ENCODE peak calls at places on chromosomes 2 and 18, in four cellular contexts. One of them, this sample, is unnamed.
A peak's percentile ranks its signal among the peaks of the same experiment; 100 is the strongest.

GRCh38 chr2:202104286-202104870 is 31.3 kb downstream of the KIAA2012 start:
- DNase-seq in GM12891: peak; percentile 14
- DNase-seq in K562: peak; percentile 42
- DNase-seq in GM12878: peak; percentile 13
- DNase-seq in this sample: peak; percentile 26

GRCh38 chr2:223760838-223761502 is 76.4 kb downstream of the AP1S3 start:
- DNase-seq in GM12891: no peak
- DNase-seq in K562: no peak
- DNase-seq in GM12878: peak; percentile 53
- DNase-seq in this sample: peak; percentile 19

GRCh38 chr2:230140667-230141066 is 71.9 kb upstream of the SLC16A14 start:
- DNase-seq in GM12891: no peak
- DNase-seq in K562: no peak
- DNase-seq in GM12878: no peak
- DNase-seq in this sample: no peak

GRCh38 chr18:75923169-75923568 is 495.7 kb upstream of the SMIM21 start:
- DNase-seq in GM12891: no peak
- DNase-seq in K562: no peak
- DNase-seq in GM12878: no peak
- DNase-seq in this sample: no peak

GRCh38 chr2:121193185-121193584 is 91.8 kb downstream of the TFCP2L1 start:
- DNase-seq in GM12891: no peak
- DNase-seq in K562: no peak
- DNase-seq in GM12878: no peak
- DNase-seq in this sample: no peak

GRCh38 chr2:209334188-209335017 is 89.4 kb upstream of the MAP2 start:
- DNase-seq in GM12891: no peak
- DNase-seq in K562: peak; percentile 24
- DNase-seq in GM12878: no peak
- DNase-seq in this sample: peak; percentile 49

GRCh38 chr2:54945401-54946219 is 104.6 kb downstream of the RTN4 start:
- DNase-seq in GM12891: peak; percentile 42
- DNase-seq in K562: no peak
- DNase-seq in GM12878: peak; percentile 15
- DNase-seq in this sample: no peak

GRCh38 chr2:134458950-134459349 is 205.1 kb downstream of the MGAT5 start:
- DNase-seq in GM12891: no peak
- DNase-seq in K562: no peak
- DNase-seq in GM12878: no peak
- DNase-seq in this sample: no peak

GRCh38 chr2:12863937-12864336 is 147.2 kb downstream of the TRIB2 start:
- DNase-seq in GM12891: no peak
- DNase-seq in K562: no peak
- DNase-seq in GM12878: no peak
- DNase-seq in this sample: no peak

GRCh38 chr2:74979844-74980243 is 21.4 kb downstream of the POLE4 start:
- DNase-seq in GM12891: no peak
- DNase-seq in K562: no peak
- DNase-seq in GM12878: no peak
- DNase-seq in this sample: peak; percentile 12

GRCh38 chr2:225037374-225038075 is 4.7 kb downstream of the DOCK10 start:
- DNase-seq in GM12891: no peak
- DNase-seq in K562: no peak
- DNase-seq in GM12878: no peak
- DNase-seq in this sample: peak; percentile 19

GRCh38 chr2:226080323-226080722 is 680.8 kb downstream of the NYAP2 start:
- DNase-seq in GM12891: no peak
- DNase-seq in K562: no peak
- DNase-seq in GM12878: no peak
- DNase-seq in this sample: no peak

GRCh38 chr18:59669872-59670657 is 27.2 kb downstream of the CCBE1 start:
- DNase-seq in GM12891: no peak
- DNase-seq in K562: no peak
- DNase-seq in GM12878: no peak
- DNase-seq in this sample: no peak

GRCh38 chr2:120929829-120930228 is 194.2 kb downstream of the GLI2 start:
- DNase-seq in GM12891: no peak
- DNase-seq in K562: no peak
- DNase-seq in GM12878: no peak
- DNase-seq in this sample: no peak

GRCh38 chr2:106020821-106021316 is 173.2 kb downstream of the UXS1 start:
- DNase-seq in GM12891: no peak
- DNase-seq in K562: no peak
- DNase-seq in GM12878: no peak
- DNase-seq in this sample: no peak

GRCh38 chr2:24231461-24231881 is 56.6 kb downstream of the FAM228A start:
- DNase-seq in GM12891: no peak
- DNase-seq in K562: no peak
- DNase-seq in GM12878: no peak
- DNase-seq in this sample: no peak

GRCh38 chr18:75456277-75456676 is 28.8 kb upstream of the SMIM21 start:
- DNase-seq in GM12891: no peak
- DNase-seq in K562: no peak
- DNase-seq in GM12878: no peak
- DNase-seq in this sample: no peak

GRCh38 chr2:38932586-38932985 is 42.9 kb downstream of the ARHGEF33 start:
- DNase-seq in GM12891: no peak
- DNase-seq in K562: no peak
- DNase-seq in GM12878: no peak
- DNase-seq in this sample: no peak

GRCh38 chr2:216777637-216778273 is 82.1 kb downstream of the TNP1 start:
- DNase-seq in GM12891: peak; percentile 56
- DNase-seq in K562: peak; percentile 72
- DNase-seq in GM12878: peak; percentile 27
- DNase-seq in this sample: peak; percentile 69

GRCh38 chr2:29747786-29748470 is 173.5 kb downstream of the ALK start:
- DNase-seq in GM12891: no peak
- DNase-seq in K562: no peak
- DNase-seq in GM12878: no peak
- DNase-seq in this sample: no peak

DNA sequence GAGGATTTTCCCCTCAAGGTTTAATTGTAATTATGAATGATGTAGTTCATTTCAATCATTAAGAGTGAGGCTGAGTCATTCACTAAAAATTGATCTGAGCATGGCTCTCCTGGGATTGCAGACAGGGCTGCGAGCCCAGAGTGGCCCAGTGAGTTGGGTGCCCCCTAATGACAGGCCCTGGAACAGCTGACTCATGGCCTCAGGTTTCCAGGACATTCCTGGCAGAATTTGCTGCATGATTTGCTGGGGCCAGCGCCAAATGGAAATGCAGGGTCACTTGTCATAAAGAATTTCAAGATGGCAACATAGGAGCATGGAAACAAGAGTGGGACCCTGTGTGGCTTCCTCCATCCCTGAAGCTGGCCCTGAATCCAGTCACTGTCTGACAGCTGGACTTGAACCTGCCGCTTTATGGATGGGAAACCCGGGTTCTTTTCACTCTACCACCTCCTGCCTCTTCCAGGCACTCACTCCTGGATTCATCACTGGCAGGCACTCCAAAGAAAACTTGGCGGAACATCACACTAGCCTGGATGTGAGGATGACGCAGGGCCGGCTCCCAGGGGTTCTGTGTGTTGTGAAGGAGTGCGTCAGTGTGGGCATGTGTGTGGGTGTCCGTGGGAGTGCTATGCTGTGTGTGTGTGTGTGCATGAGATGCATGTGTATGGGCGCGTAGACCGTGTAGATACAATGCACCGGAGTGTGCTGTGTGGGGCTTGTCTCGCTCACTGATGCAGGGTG is 15.2 kb downstream of the OTOF start:
- DNase-seq in GM12891: no peak
- DNase-seq in K562: peak; percentile 74
- DNase-seq in GM12878: no peak
- DNase-seq in this sample: peak; percentile 36
- TF ChIP-seq SPI1 in GM12891: no peak
- TF ChIP-seq SPI1 in K562: no peak
- TF ChIP-seq SPI1 in GM12878: no peak
- TF ChIP-seq SPI1 in this sample: no peak

GRCh38 chr2:77095096-77095495 is 427.1 kb downstream of the LRRTM4 start:
- DNase-seq in GM12891: no peak
- DNase-seq in K562: no peak
- DNase-seq in GM12878: no peak
- DNase-seq in this sample: no peak
- TF ChIP-seq POLR2AphosphoS5 in GM12891: no peak
- TF ChIP-seq POLR2AphosphoS5 in K562: no peak
- TF ChIP-seq POLR2AphosphoS5 in GM12878: no peak
- TF ChIP-seq POLR2AphosphoS5 in this sample: no peak

DNA sequence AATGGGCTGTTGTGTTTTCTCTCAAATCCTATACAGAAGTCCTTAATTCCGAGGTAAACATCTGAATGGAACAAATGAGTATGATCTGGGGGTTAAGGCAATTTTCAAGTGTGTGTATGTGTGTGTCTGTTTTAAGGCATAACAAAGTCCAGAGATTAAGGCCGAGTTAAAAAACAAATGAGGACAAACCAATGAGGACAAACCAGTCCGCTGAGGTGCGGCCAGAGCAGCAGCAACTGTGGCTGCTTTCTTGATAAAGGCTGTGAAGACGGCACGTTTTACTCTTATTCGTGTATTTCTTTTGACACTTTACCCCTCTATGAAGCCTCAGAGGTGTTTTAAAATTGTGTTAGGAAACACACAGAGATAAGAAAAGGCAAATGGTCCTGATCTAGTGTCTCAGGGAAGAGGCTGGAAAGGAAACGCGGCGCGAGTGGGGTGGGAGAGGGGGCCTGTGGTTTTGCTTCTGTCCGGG is 495 bp upstream of the GULP1 start:
- DNase-seq in GM12891: no peak
- DNase-seq in K562: no peak
- DNase-seq in GM12878: no peak
- DNase-seq in this sample: no peak
- TF ChIP-seq SPI1 in GM12891: no peak
- TF ChIP-seq SPI1 in K562: no peak
- TF ChIP-seq SPI1 in GM12878: no peak
- TF ChIP-seq SPI1 in this sample: no peak

DNA sequence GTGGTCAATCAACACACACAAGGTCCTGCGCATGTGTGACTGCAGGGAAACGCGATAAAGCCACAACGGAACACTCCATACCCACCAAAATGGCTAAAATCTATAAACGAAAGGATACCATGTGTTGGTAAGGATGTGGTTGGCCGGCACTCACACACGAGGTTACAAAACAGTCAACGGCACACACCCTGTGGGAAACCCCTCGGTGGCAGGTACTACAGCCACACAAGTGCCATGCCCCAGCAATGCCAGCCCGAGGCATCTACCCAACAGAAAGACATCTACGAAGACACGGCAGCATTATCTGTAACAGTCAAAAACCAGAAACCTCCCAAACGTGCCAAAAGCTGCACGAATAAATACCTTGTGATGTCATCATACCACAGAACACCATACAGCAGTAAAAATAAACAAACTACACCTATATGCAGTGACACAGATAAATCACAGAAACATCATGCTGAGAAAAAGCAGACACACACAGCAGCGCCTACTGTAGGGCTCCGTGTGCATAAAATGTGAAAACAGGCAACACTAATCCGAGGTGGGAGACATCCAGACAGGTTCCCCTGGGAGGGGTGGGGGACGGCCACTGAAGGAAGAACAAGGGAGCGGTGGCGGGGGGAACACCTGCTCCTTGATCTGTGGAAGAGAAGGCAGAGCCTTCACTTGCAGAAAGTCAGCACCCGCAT is 36.7 kb downstream of the HDAC4 start:
- DNase-seq in GM12891: no peak
- DNase-seq in K562: no peak
- DNase-seq in GM12878: no peak
- DNase-seq in this sample: no peak
- TF ChIP-seq POLR2AphosphoS5 in GM12891: no peak
- TF ChIP-seq POLR2AphosphoS5 in K562: no peak
- TF ChIP-seq POLR2AphosphoS5 in GM12878: no peak
- TF ChIP-seq POLR2AphosphoS5 in this sample: no peak

GRCh38 chr2:20156826-20157605 is 67.9 kb downstream of the SDC1 start:
- DNase-seq in GM12891: no peak
- DNase-seq in K562: no peak
- DNase-seq in GM12878: peak; percentile 47
- DNase-seq in this sample: no peak
- TF ChIP-seq SPI1 in GM12891: no peak
- TF ChIP-seq SPI1 in K562: no peak
- TF ChIP-seq SPI1 in GM12878: no peak
- TF ChIP-seq SPI1 in this sample: no peak

GRCh38 chr2:46690825-46691224 is 211.5 kb downstream of the TMEM247 start:
- DNase-seq in GM12891: no peak
- DNase-seq in K562: peak; percentile 29
- DNase-seq in GM12878: no peak
- DNase-seq in this sample: no peak
- TF ChIP-seq POLR2AphosphoS5 in GM12891: no peak
- TF ChIP-seq POLR2AphosphoS5 in K562: no peak
- TF ChIP-seq POLR2AphosphoS5 in GM12878: no peak
- TF ChIP-seq POLR2AphosphoS5 in this sample: no peak

DNA sequence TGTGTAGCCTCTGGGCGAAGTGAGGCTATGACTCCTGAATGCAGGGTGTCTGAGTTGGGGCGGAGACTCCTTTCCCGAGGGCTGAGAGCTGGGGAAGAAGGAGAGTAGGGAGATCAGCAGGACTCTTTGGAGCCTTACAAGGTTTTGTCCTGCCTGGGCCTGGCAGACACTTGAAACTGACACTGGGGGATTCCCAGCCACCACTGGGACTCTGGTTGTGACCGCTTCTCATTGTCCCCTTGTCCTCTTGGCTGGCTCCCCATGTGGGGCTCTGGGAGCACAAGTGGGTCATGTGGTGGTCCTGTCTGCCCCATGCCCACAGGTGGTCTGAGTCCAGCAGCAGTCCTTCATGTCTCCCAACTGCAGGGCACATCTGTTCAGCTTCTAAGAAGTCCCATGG is 78.2 kb upstream of the MGAT4A start:
- DNase-seq in GM12891: no peak
- DNase-seq in K562: no peak
- DNase-seq in GM12878: no peak
- DNase-seq in this sample: no peak
- TF ChIP-seq SPI1 in GM12891: no peak
- TF ChIP-seq SPI1 in K562: no peak
- TF ChIP-seq SPI1 in GM12878: no peak
- TF ChIP-seq SPI1 in this sample: no peak

GRCh38 chr2:236574424-236575145 is 5.0 kb downstream of the ACKR3 start:
- DNase-seq in GM12891: no peak
- DNase-seq in K562: no peak
- DNase-seq in GM12878: no peak
- DNase-seq in this sample: no peak

GRCh38 chr2:236576978-236577377 is 7.4 kb downstream of the ACKR3 start:
- DNase-seq in GM12891: no peak
- DNase-seq in K562: no peak
- DNase-seq in GM12878: no peak
- DNase-seq in this sample: no peak

GRCh38 chr2:236576053-236576452 is 6.4 kb downstream of the ACKR3 start:
- DNase-seq in GM12891: no peak
- DNase-seq in K562: no peak
- DNase-seq in GM12878: no peak
- DNase-seq in this sample: no peak

GRCh38 chr2:236574000-236574399 is 4.4 kb downstream of the ACKR3 start:
- DNase-seq in GM12891: no peak
- DNase-seq in K562: no peak
- DNase-seq in GM12878: no peak
- DNase-seq in this sample: no peak

DNA sequence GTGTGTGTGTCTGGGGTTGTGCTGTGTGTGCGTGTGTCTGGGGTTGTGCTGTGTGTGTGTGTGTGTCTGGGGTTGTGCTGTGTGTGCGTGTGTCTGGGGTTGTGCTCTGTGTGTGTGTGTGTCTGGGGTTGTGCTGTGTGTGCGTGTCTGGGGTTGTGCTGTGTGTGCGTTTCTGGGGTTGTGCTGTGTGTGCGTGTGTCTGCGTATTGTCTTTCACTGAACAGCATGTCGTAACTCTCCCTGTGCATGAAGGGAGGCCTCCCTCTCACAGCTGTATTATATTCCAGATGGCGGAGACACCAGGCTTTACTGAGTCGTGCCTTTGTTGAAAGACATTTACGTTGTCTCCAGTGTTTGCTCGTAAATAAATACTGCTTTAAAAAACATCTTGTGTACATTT is 5.9 kb downstream of the ACKR3 start:
- DNase-seq in GM12891: no peak
- DNase-seq in K562: no peak
- DNase-seq in GM12878: no peak
- DNase-seq in this sample: no peak
- TF ChIP-seq POLR2AphosphoS5 in GM12891: no peak
- TF ChIP-seq POLR2AphosphoS5 in K562: no peak
- TF ChIP-seq POLR2AphosphoS5 in GM12878: peak; percentile 68
- TF ChIP-seq POLR2AphosphoS5 in this sample: no peak

This sample was measured in HL-60.